ENCODE peak calls at places on chromosomes 12 and 14, in eight cellular contexts. K, U, Q, M, P, H, B and X are unnamed samples.

GRCh38 chr12:120625557-120626419 is 14.6 kb upstream of the CABP1 start:
- DNase-seq in K (no peak), U (no peak), Q (no peak), M (no peak), P (no peak), H (no peak), B (peak; percentile 61), X (no peak)

GRCh38 chr14:36507847-36508417 is 12.1 kb downstream of the NKX2-1 start:
- DNase-seq in K (no peak), U (no peak), Q (no peak), M (no peak), P (no peak), H (no peak), B (no peak), X (no peak)

GRCh38 chr14:71594828-71595227 is 337.4 kb upstream of the RGS6 start:
- DNase-seq in K (no peak), U (peak; percentile 14), Q (peak; percentile 20), M (no peak), P (no peak), H (no peak), B (peak; percentile 81), X (no peak)

GRCh38 chr14:39459795-39460478 is 27.7 kb upstream of the FBXO33 start:
- DNase-seq in K (no peak), U (no peak), Q (peak; percentile 8), M (no peak), P (no peak), H (no peak), B (no peak), X (no peak)

GRCh38 chr12:75603475-75603874 is 92.1 kb upstream of the KRR1 start:
- DNase-seq in K (no peak), U (peak; percentile 59), Q (peak; percentile 40), M (no peak), P (peak; percentile 44), H (no peak), B (no peak), X (no peak)

GRCh38 chr12:6631549-6631961 is 4.2 kb downstream of the LPAR5 start:
- DNase-seq in K (no peak), U (no peak), Q (no peak), M (no peak), P (peak; percentile 97), H (no peak), B (peak; percentile 74), X (no peak)

GRCh38 chr12:131609762-131610161 is 101.1 kb upstream of the SFSWAP start:
- DNase-seq in K (no peak), U (no peak), Q (no peak), M (no peak), P (no peak), H (no peak), B (no peak), X (no peak)

GRCh38 chr12:4134434-4134762 is 139.2 kb upstream of the CCND2 start:
- DNase-seq in K (no peak), U (no peak), Q (no peak), M (no peak), P (no peak), H (no peak), B (no peak), X (no peak)

GRCh38 chr14:93723001-93723400 is 65.3 kb downstream of the PRIMA1 start:
- DNase-seq in K (no peak), U (no peak), Q (no peak), M (no peak), P (no peak), H (no peak), B (no peak), X (peak; percentile 21)

GRCh38 chr14:94441130-94441529 is 11.5 kb downstream of the SERPINA11 start:
- DNase-seq in K (no peak), U (no peak), Q (no peak), M (no peak), P (no peak), H (no peak), B (no peak), X (no peak)

GRCh38 chr12:109951751-109952150 is 44.4 kb downstream of the GIT2 start:
- DNase-seq in K (no peak), U (no peak), Q (peak; percentile 66), M (no peak), P (no peak), H (no peak), B (no peak), X (no peak)

GRCh38 chr12:47944685-47945340 is 18.6 kb upstream of the TMEM106C start:
- DNase-seq in K (no peak), U (no peak), Q (no peak), M (no peak), P (no peak), H (no peak), B (no peak), X (peak; percentile 58)

GRCh38 chr14:74570696-74571095 is 41.3 kb downstream of the LTBP2 start:
- DNase-seq in K (no peak), U (no peak), Q (no peak), M (no peak), P (no peak), H (no peak), B (no peak), X (no peak)

GRCh38 chr14:32419429-32419828 is 90.3 kb downstream of the AKAP6 start:
- DNase-seq in K (no peak), U (no peak), Q (no peak), M (no peak), P (no peak), H (no peak), B (no peak), X (no peak)

GRCh38 chr12:55965941-55966407 is at the start of gene PMEL:
- DNase-seq in K (no peak), U (no peak), Q (no peak), M (no peak), P (no peak), H (no peak), B (peak; percentile 60), X (no peak)

GRCh38 chr12:49550853-49551252 is 12.0 kb downstream of the KCNH3 start:
- DNase-seq in K (no peak), U (no peak), Q (no peak), M (no peak), P (no peak), H (no peak), B (no peak), X (no peak)

GRCh38 chr12:6461401-6462233 is 8.9 kb downstream of the VAMP1 start:
- DNase-seq in K (peak; percentile 80), U (no peak), Q (peak; percentile 7), M (peak; percentile 49), P (peak; percentile 73), H (peak; percentile 65), B (peak; percentile 95), X (peak; percentile 66)

GRCh38 chr12:108686753-108687152 is 44.6 kb downstream of the CORO1C start:
- DNase-seq in K (no peak), U (no peak), Q (no peak), M (no peak), P (no peak), H (no peak), B (no peak), X (no peak)

GRCh38 chr12:39431797-39432196 is 11.1 kb downstream of the KIF21A start:
- DNase-seq in K (no peak), U (no peak), Q (no peak), M (no peak), P (no peak), H (no peak), B (no peak), X (no peak)

GRCh38 chr12:27973487-27973890 is 956 bp upstream of the PTHLH start:
- DNase-seq in K (no peak), U (peak; percentile 24), Q (no peak), M (no peak), P (no peak), H (no peak), B (no peak), X (no peak)

GRCh38 chr12:121441555-121441954 is 41.6 kb downstream of the RNF34 start:
- DNase-seq in K (no peak), U (no peak), Q (no peak), M (no peak), P (no peak), H (no peak), B (no peak), X (no peak)

GRCh38 chr12:117294206-117294605 is 67.2 kb downstream of the NOS1 start:
- DNase-seq in K (no peak), U (no peak), Q (no peak), M (no peak), P (no peak), H (no peak), B (no peak), X (no peak)

GRCh38 chr14:33515441-33515840 is 435.4 kb downstream of the EGLN3 start:
- DNase-seq in K (no peak), U (no peak), Q (peak; percentile 13), M (no peak), P (no peak), H (no peak), B (no peak), X (no peak)

GRCh38 chr12:85147331-85147730 is 111.2 kb downstream of the LRRIQ1 start:
- DNase-seq in K (no peak), U (no peak), Q (no peak), M (no peak), P (no peak), H (no peak), B (no peak), X (no peak)

GRCh38 chr12:48296586-48297396 is 53.9 kb downstream of the ZNF641 start:
- DNase-seq in K (no peak), U (peak; percentile 64), Q (peak; percentile 83), M (peak; percentile 70), P (peak; percentile 91), H (no peak), B (peak; percentile 78), X (peak; percentile 83)

GRCh38 chr14:31944256-31945073 is 132.6 kb upstream of the ARHGAP5 start:
- DNase-seq in K (no peak), U (no peak), Q (no peak), M (no peak), P (peak; percentile 99), H (no peak), B (peak; percentile 66), X (no peak)

GRCh38 chr12:107990325-107990724 is 138.8 kb upstream of the WSCD2 start:
- DNase-seq in K (peak; percentile 29), U (no peak), Q (peak; percentile 11), M (peak; percentile 7), P (peak; percentile 11), H (no peak), B (peak; percentile 59), X (no peak)

GRCh38 chr12:93094988-93095737 is 166.1 kb upstream of the EEA1 start:
- DNase-seq in K (no peak), U (no peak), Q (no peak), M (no peak), P (no peak), H (no peak), B (no peak), X (no peak)

GRCh38 chr14:65101631-65102440 is 481 bp downstream of the MAX start:
- DNase-seq in K (peak; percentile 38), U (no peak), Q (no peak), M (no peak), P (peak; percentile 20), H (no peak), B (peak; percentile 81), X (peak; percentile 65)

GRCh38 chr12:3668479-3669165 is 84.3 kb downstream of the CRACR2A start:
- DNase-seq in K (no peak), U (no peak), Q (no peak), M (no peak), P (no peak), H (no peak), B (no peak), X (no peak)

GRCh38 chr12:132251741-132252490 is 77.5 kb downstream of the GALNT9 start:
- DNase-seq in K (no peak), U (no peak), Q (no peak), M (no peak), P (no peak), H (no peak), B (no peak), X (no peak)

GRCh38 chr14:91300283-91300841 is 55.9 kb upstream of the GPR68 start:
- DNase-seq in K (no peak), U (no peak), Q (no peak), M (no peak), P (no peak), H (no peak), B (no peak), X (no peak)

GRCh38 chr14:54488646-54489317 is at the start of gene GMFB:
- DNase-seq in K (peak; percentile 85), U (peak; percentile 97), Q (peak; percentile 98), M (peak; percentile 90), P (peak; percentile 93), H (peak; percentile 68), B (peak; percentile 96), X (peak; percentile 74)

GRCh38 chr14:28609228-28609828 is 157.3 kb upstream of the FOXG1 start:
- DNase-seq in K (no peak), U (peak; percentile 34), Q (peak; percentile 80), M (peak; percentile 90), P (peak; percentile 2), H (no peak), B (peak; percentile 65), X (no peak)